ENCODE peak calls at places on chromosome 4, in five cellular contexts. I is uterus, R is upper lobe of right lung, Y is psoas muscle, F is foreskin fibroblast. L is an unnamed sample.

GRCh38 chr4:137676357-137676998 is 144.2 kb upstream of the PCDH18 start:
- DNase-seq in I (no peak), R (no peak), Y (no peak), F (no peak), L (no peak)

GRCh38 chr4:187413564-187414358 is 581.8 kb upstream of the ZFP42 start:
- DNase-seq in F (no peak), I (no peak), Y (no peak), R (no peak), L (no peak)

GRCh38 chr4:20565075-20565721 is 135.1 kb upstream of the PACRGL start:
- DNase-seq in I (no peak), F (no peak), Y (no peak), R (no peak), L (no peak)

GRCh38 chr4:94126669-94127068 is 81.0 kb upstream of the SMARCAD1 start:
- DNase-seq in F (no peak), I (no peak), R (no peak), Y (no peak), L (no peak)

GRCh38 chr4:85837334-85837733 is 362.4 kb downstream of the ARHGAP24 start:
- DNase-seq in R (no peak), F (no peak), Y (no peak), I (no peak), L (no peak)

GRCh38 chr4:24053906-24054305 is 164.1 kb upstream of the PPARGC1A start:
- DNase-seq in I (no peak), F (no peak), R (no peak), Y (no peak), L (no peak)

GRCh38 chr4:168623011-168623410 is 126.2 kb downstream of the PALLD start:
- DNase-seq in R (no peak), Y (no peak), I (no peak), F (no peak), L (no peak)

GRCh38 chr4:85474818-85475630 is at the start of gene ARHGAP24:
- DNase-seq in I (peak), R (peak), F (peak), Y (peak), L (no peak)

GRCh38 chr4:170652571-170652970 is 562.8 kb upstream of the AADAT start:
- DNase-seq in I (no peak), R (no peak), Y (no peak), F (no peak), L (no peak)

GRCh38 chr4:170656506-170656905 is 566.8 kb upstream of the AADAT start:
- DNase-seq in R (no peak), Y (no peak), F (no peak), I (no peak), L (no peak)

GRCh38 chr4:170657761-170658160 is 568.0 kb upstream of the AADAT start:
- DNase-seq in R (no peak), I (no peak), Y (no peak), F (no peak), L (no peak)

DNA sequence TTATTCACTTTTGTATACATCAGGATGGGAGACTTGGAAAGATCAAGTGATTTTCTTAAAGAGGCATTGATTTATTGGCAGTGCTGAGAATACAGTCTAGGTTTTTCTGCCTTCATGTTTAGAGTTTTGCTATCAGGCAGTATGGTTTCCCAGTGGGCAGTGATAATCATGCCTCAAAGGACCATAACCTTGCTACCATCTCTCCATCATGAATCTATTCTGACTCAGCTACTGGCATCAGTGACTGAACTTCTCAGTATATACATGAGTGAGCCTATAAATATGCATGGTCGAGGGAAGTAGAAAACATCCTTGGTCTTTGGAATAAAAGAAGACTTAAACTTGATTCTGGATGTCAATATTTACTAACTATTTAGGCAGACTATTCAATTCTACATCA is 562.0 kb upstream of the AADAT start:
- DNase-seq in F (peak), Y (no peak), I (no peak), R (no peak), L (no peak)
- TF ChIP-seq CTCF in F (no peak), Y (no peak), I (no peak), R (no peak), L (no peak)

DNA sequence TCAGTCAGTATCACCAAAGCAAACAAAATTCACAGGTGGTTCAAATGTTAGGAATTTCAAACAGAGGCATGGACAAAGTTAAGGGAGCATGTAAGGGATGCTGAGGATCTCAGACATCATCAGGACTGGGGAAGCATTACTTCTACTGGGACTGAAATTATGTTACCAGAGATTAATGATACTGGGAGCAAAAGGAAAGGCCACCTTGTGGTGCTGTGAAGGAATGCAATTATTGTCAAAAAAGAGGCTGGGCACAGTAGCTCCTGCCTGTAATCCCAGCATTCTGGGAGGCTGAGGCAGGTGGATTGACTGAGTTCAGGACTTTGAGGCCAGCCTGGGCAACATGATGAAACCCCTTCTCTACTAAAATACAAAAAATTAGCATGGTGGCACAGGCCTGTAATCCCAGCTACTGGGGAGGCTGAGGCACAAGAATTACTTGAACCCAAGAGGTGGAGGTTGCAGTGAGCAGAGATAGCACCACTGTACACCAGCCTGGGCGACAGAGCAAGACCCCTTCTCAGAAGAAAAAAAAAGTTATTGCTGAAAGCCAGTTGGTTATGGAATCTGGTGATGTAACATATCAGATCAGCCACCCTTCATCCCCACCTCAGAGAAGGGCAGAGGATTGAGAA is 954.3 kb downstream of the PCDH7 start:
- DNase-seq in R (no peak), I (no peak), F (no peak), Y (no peak), L (no peak)
- TF ChIP-seq CTCF in R (peak), I (no peak), F (no peak), Y (peak), L (peak)

GRCh38 chr4:180860136-180860720 is 1383.0 kb upstream of the TENM3 start:
- DNase-seq in Y (no peak), I (no peak), R (no peak), F (no peak), L (no peak)
- TF ChIP-seq CTCF in Y (no peak), I (no peak), R (no peak), F (no peak), L (no peak)

DNA sequence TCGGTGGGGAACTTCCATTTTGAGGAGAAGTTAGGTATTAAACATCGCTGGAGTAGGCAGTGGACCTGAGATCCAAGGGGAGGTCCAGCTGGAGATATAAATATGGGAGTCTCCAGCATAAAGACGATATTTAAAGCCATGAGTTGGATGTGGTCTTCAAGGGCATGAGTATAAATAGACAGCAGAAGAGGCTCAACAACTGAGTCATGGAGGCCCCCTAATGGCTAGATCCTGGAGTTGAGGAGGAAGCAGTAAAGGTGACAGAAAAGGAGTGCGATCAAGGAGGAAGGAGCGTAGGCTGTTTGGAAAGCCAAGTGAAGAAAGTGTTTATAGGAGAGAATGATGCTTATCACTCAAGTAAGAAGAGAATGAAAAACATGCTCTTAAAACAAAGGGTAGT is 18.1 kb upstream of the APBB2 start:
- DNase-seq in Y (no peak), I (no peak), R (no peak), F (no peak), L (no peak)
- TF ChIP-seq CTCF in Y (no peak), I (no peak), R (no peak), F (no peak), L (peak)

GRCh38 chr4:112060212-112060611 is 85.0 kb upstream of the FAM241A start:
- DNase-seq in R (no peak), Y (no peak), F (peak), I (no peak), L (no peak)
- TF ChIP-seq CTCF in R (no peak), Y (no peak), F (peak), I (no peak), L (peak)

GRCh38 chr4:89641367-89641687 is 195.6 kb downstream of the SNCA start:
- DNase-seq in I (no peak), F (no peak), Y (no peak), R (no peak), L (no peak)

GRCh38 chr4:89645512-89645911 is 191.4 kb downstream of the SNCA start:
- DNase-seq in I (no peak), F (no peak), R (no peak), Y (no peak), L (no peak)

GRCh38 chr4:89639395-89639794 is 197.6 kb downstream of the SNCA start:
- DNase-seq in R (no peak), Y (no peak), I (no peak), F (no peak), L (no peak)

GRCh38 chr4:89640620-89641366 is 196.2 kb downstream of the SNCA start:
- DNase-seq in Y (no peak), F (peak), R (peak), I (peak), L (peak)
- TF ChIP-seq CTCF in Y (no peak), F (peak), R (peak), I (peak), L (peak)

DNA sequence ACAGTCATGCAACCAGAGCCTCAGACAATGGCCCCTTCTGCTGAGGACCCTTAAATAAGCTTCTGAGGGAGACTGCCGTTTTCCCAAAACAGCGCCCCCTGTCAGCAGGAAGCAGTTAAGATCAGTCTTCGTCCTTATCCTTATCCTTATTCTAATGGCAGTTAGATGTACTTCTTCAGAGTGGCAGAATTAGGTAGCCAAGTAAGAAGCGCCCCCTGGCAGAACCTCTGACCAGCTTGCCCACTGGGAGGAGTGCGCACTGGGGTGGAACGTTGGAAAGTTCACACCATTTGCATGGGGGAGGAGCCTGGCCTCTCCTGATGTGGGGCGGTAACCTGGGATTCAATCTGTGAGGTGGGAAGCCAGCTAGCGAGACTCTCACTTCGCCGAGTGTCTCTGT is 133.6 kb upstream of the QRFPR start:
- DNase-seq in Y (no peak), F (no peak), I (no peak), R (no peak), L (no peak)
- TF ChIP-seq CTCF in Y (no peak), F (no peak), I (no peak), R (no peak), L (peak)